ENCODE peak calls at places on chromosome 11, in ten cellular contexts. Y is adrenal gland, O is gastrocnemius medialis, R is tibial nerve, E is H54, G is HCT116, L is transverse colon, I is A549, V is suprapubic skin, W is Peyer's patch. X is an unnamed sample.

GRCh38 chr11:26765323-26765722 is 43.5 kb upstream of the SLC5A12 start:
- DNase-seq in O (no peak), R (no peak), G (no peak), L (no peak), V (no peak), E (no peak), W (no peak), I (no peak), Y (no peak), X (no peak)

GRCh38 chr11:132980721-132981120 is 551.6 kb downstream of the OPCML start:
- DNase-seq in I (no peak), L (no peak), R (no peak), V (no peak), E (no peak), O (no peak), G (no peak), Y (no peak), W (no peak), X (no peak)

GRCh38 chr11:123357990-123358827 is 71.9 kb upstream of the GRAMD1B start:
- DNase-seq in L (peak; percentile 14), Y (peak; percentile 41), V (no peak), G (no peak), R (no peak), I (no peak), O (peak; percentile 19), E (no peak), W (no peak), X (no peak)

GRCh38 chr11:84720706-84721402 is 906.3 kb downstream of the DLG2 start:
- DNase-seq in R (no peak), Y (peak; percentile 43), L (peak; percentile 12), V (peak; percentile 78), O (peak; percentile 11), W (peak; percentile 51), I (no peak), E (no peak), G (no peak), X (no peak)

GRCh38 chr11:123454060-123454651 is 24.1 kb downstream of the GRAMD1B start:
- DNase-seq in W (no peak), V (no peak), G (peak; percentile 88), Y (peak; percentile 81), E (peak; percentile 27), R (no peak), I (peak; percentile 81), L (peak; percentile 24), O (no peak), X (peak; percentile 29)

GRCh38 chr11:115420524-115420923 is 83.7 kb downstream of the CADM1 start:
- DNase-seq in L (no peak), G (no peak), R (no peak), O (no peak), W (no peak), V (no peak), Y (no peak), E (no peak), I (no peak), X (no peak)

GRCh38 chr11:14413307-14414072 is 54.5 kb upstream of the RRAS2 start:
- DNase-seq in R (no peak), E (no peak), V (no peak), I (no peak), G (no peak), O (peak; percentile 26), Y (peak; percentile 29), L (no peak), W (no peak), X (peak; percentile 13)

GRCh38 chr11:92687724-92688123 is 281.7 kb upstream of the MTNR1B start:
- DNase-seq in I (no peak), Y (no peak), G (no peak), R (no peak), O (no peak), W (no peak), V (no peak), E (no peak), L (no peak), X (no peak)

GRCh38 chr11:128492903-128493569 is 94.3 kb downstream of the ETS1 start:
- DNase-seq in I (no peak), V (no peak), G (no peak), L (no peak), Y (no peak), E (no peak), O (no peak), R (no peak), W (no peak), X (no peak)

GRCh38 chr11:78139422-78140391 is at the start of gene ALG8:
- DNase-seq in E (peak; percentile 99), O (peak; percentile 94), Y (peak; percentile 95), R (peak; percentile 85), G (peak; percentile 85), L (peak; percentile 97), I (peak; percentile 99), V (peak; percentile 93), W (peak; percentile 94), X (peak; percentile 96)
- TF ChIP-seq POLR2A in E (peak; percentile 89), O (peak; percentile 56), Y (peak; percentile 84), R (no peak), G (peak; percentile 83), L (peak; percentile 71), I (peak; percentile 86), V (no peak), W (peak; percentile 66), X (peak; percentile 92)

DNA sequence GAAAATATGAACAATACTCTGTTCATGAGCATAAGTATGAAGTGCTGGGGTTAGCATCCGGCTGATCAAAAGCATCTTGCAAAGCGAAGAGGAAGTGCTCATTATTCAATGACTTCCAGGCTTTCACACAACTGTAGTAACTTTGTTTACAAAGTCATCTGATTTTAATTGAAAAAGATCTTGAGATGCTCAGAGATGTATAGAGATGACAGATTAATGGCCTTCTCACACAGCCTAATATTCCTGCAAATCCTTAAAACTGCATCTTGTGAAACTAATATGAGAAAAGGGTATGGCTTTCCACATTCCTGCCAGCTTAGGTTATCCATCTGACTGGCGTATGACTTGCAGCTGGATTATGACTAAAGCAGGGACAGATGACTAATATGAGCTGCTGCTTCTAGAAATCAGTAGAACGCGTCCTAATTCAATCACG is 125.4 kb downstream of the CASP12 start:
- DNase-seq in E (peak; percentile 13), Y (no peak), L (no peak), V (no peak), O (no peak), G (peak; percentile 6), R (no peak), I (peak; percentile 3), W (no peak), X (no peak)
- TF ChIP-seq POLR2A in E (no peak), Y (no peak), L (no peak), V (no peak), O (no peak), G (no peak), R (no peak), I (no peak), W (no peak), X (no peak)

GRCh38 chr11:62546244-62546936 is at the start of gene AHNAK:
- DNase-seq in G (no peak), Y (peak; percentile 87), I (peak; percentile 67), O (peak; percentile 88), V (peak; percentile 96), E (peak; percentile 46), R (peak; percentile 87), W (peak; percentile 93), L (peak; percentile 92), X (peak; percentile 76)
- TF ChIP-seq POLR2A in G (peak; percentile 73), Y (peak; percentile 90), I (peak; percentile 74), O (peak; percentile 93), V (peak; percentile 75), E (peak; percentile 96), R (peak; percentile 85), W (peak; percentile 94), L (peak; percentile 92), X (no peak)

GRCh38 chr11:35012467-35013191 is 96.2 kb downstream of the PDHX start:
- DNase-seq in L (no peak), O (no peak), Y (no peak), W (no peak), G (no peak), I (no peak), R (no peak), V (no peak), E (no peak), X (no peak)
- TF ChIP-seq POLR2A in L (no peak), O (no peak), Y (no peak), W (no peak), G (no peak), I (no peak), R (no peak), V (no peak), E (no peak), X (no peak)

GRCh38 chr11:8682219-8683114 is at the start of the genes RPL27A and TRIM66:
- DNase-seq in I (peak; percentile 84), G (peak; percentile 90), W (peak; percentile 100), R (peak; percentile 97), V (peak; percentile 99), E (peak; percentile 85), Y (peak; percentile 98), L (peak; percentile 99), O (peak; percentile 97), X (peak; percentile 97)
- TF ChIP-seq POLR2A in I (peak; percentile 98), G (peak; percentile 96), W (peak; percentile 98), R (peak; percentile 98), V (peak; percentile 88), E (peak; percentile 97), Y (peak; percentile 98), L (peak; percentile 99), O (peak; percentile 97), X (peak; percentile 100)

DNA sequence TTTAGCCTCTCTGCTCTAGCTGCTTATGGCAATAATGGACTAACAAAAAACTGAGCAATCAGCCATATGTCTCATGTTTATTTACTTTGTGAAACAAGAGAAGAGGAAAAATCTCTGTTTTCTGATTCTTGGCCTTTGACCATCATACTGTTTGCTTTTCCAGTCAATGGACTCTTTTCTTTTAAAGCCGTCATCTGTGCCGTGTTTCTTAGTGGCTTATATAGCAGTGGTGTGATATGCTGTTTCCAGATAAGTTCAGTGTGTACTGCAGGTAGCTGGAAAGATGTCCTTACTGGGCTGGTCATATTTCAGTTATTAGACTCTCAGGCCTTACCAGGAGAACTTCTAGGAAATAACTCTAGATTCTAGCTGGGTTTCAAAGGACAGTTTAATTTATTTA is 33.6 kb upstream of the TECTA start:
- DNase-seq in W (no peak), R (no peak), G (no peak), O (no peak), I (no peak), Y (no peak), L (no peak), V (no peak), E (no peak), X (no peak)
- TF ChIP-seq POLR2A in W (no peak), R (no peak), G (no peak), O (no peak), I (no peak), Y (no peak), L (peak; percentile 29), V (no peak), E (no peak), X (no peak)

GRCh38 chr11:70140859-70141489 is 62.1 kb upstream of the FADD start:
- DNase-seq in E (no peak), L (no peak), I (no peak), W (no peak), O (no peak), V (no peak), G (no peak), R (no peak), Y (no peak), X (no peak)
- TF ChIP-seq POLR2A in E (no peak), L (no peak), I (no peak), W (no peak), O (no peak), V (no peak), G (no peak), R (no peak), Y (no peak), X (no peak)